ENCODE peak calls at places on chromosomes 7 and 10, in five cellular contexts. K is left ventricle myocardium inferior, M is foreskin fibroblast, C is PC-9, R is colonic mucosa. P is an unnamed sample.

GRCh38 chr7:340979-341694 is 51.2 kb downstream of the FOXL3 start:
- DNase-seq in K (no peak), M (no peak), C (no peak), R (no peak), P (no peak)

GRCh38 chr10:71484352-71484751 is 87.6 kb downstream of the CDH23 start:
- DNase-seq in K (peak; percentile 53), M (no peak), C (no peak), R (no peak), P (no peak)

GRCh38 chr7:139133335-139134139 is 24.0 kb upstream of the ZC3HAV1 start:
- DNase-seq in K (peak; percentile 88), M (peak; percentile 88), C (peak; percentile 85), R (peak; percentile 90), P (peak; percentile 87)

GRCh38 chr10:95430231-95430951 is 130.8 kb downstream of the SORBS1 start:
- DNase-seq in K (no peak), M (peak; percentile 35), C (peak; percentile 29), R (peak; percentile 54), P (peak; percentile 53)

GRCh38 chr7:10128748-10129147 is 844.9 kb upstream of the PHF14 start:
- DNase-seq in K (no peak), M (no peak), C (no peak), R (no peak), P (no peak)

GRCh38 chr7:20784311-20785210 is 2.1 kb downstream of the SP8 start:
- DNase-seq in K (no peak), M (no peak), C (no peak), R (no peak), P (no peak)

GRCh38 chr7:29078286-29078685 is 68.1 kb downstream of the CPVL start:
- DNase-seq in K (no peak), M (no peak), C (no peak), R (no peak), P (no peak)

GRCh38 chr10:95655571-95656290 is 780 bp downstream of the ALDH18A1 start:
- DNase-seq in K (no peak), M (peak; percentile 20), C (no peak), R (peak; percentile 34), P (peak; percentile 35)

GRCh38 chr10:69088801-69089501 is 1.0 kb downstream of the SRGN start:
- DNase-seq in K (no peak), M (no peak), C (no peak), R (no peak), P (no peak)

GRCh38 chr10:85986777-85987176 is 379.8 kb downstream of the GRID1 start:
- DNase-seq in K (no peak), M (no peak), C (no peak), R (no peak), P (no peak)

GRCh38 chr10:80444646-80445319 is 9.3 kb upstream of the TSPAN14 start:
- DNase-seq in K (peak; percentile 60), M (peak; percentile 63), C (peak; percentile 48), R (peak; percentile 71), P (peak; percentile 68)

GRCh38 chr7:114151777-114152176 is 233.0 kb upstream of the PPP1R3A start:
- DNase-seq in K (no peak), M (no peak), C (no peak), R (no peak), P (no peak)

GRCh38 chr7:5479941-5480517 is 56.4 kb upstream of the TNRC18 start:
- DNase-seq in K (no peak), M (no peak), C (no peak), R (no peak), P (no peak)

GRCh38 chr10:31011660-31012022 is 20.0 kb downstream of the ZNF438 start:
- DNase-seq in K (no peak), M (peak; percentile 48), C (no peak), R (no peak), P (peak; percentile 34)

GRCh38 chr7:116691664-116692063 is 19.7 kb downstream of the MET start:
- DNase-seq in K (no peak), M (no peak), C (no peak), R (no peak), P (no peak)

GRCh38 chr10:14185501-14186045 is 145.2 kb downstream of the FRMD4A start:
- DNase-seq in K (no peak), M (no peak), C (peak; percentile 23), R (no peak), P (no peak)

GRCh38 chr7:55427279-55427788 is 62.2 kb downstream of the LANCL2 start:
- DNase-seq in K (no peak), M (no peak), C (no peak), R (no peak), P (no peak)

DNA sequence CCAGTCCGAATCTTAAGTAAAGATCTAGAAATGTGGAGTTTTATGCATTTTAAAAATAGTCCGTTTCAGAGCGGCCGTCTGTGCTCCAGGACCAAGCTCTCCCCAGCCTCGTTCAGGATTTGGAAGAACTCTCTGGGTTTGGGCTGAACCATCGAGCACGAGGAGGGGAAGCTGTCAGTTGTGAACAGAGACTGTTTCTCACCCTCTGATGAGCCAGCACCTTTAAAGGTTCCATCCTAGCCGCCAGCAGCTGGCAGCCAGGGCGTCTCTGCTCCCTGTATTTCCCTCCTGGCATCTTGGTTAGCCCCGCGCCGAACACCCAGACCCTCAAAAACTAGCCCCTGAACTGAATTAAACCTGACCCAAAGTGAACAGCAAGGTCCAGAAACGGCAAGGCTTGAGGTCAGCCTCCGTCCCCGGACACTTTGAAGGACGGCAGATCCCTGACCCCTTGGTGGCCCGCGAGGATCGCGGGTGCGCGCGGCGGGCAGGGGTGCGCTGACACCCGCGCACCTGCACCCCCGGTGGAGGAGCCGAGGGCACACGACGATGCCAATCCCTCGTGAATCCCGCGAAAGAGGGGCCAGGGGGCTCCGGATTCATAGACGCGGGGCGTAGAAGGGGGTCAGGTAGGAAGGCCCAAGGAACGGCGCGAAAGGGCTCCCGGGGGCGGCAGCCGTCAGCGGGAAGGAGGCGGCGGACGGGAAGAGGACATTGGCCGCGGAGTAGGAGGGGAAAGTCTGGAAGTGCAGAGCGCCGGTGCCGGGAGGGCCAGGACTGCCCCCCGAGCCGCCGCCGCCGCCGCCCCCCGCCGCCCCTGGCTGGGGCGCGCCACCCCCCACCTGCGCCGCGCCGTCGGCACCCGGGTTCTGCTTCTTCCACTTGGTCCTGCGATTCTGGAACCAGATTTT is 2.8 kb downstream of the NKX1-2 start:
- DNase-seq in K (no peak), M (no peak), C (no peak), R (no peak), P (no peak)
- H3K4me3 ChIP-seq in K (peak overlapping the region; percentile 54), M (no peak overlapping the region), C (no peak overlapping the region), R (no peak overlapping the region), P (no peak overlapping the region)

GRCh38 chr10:97319671-97320479 is 804 bp downstream of the FRAT1 start:
- DNase-seq in K (peak; percentile 57), M (no peak), C (peak; percentile 35), R (peak; percentile 69), P (no peak)

GRCh38 chr10:97311106-97311615 is 7.9 kb upstream of the FRAT1 start:
- DNase-seq in K (no peak), M (no peak), C (no peak), R (no peak), P (peak; percentile 80)

GRCh38 chr10:97312897-97313296 is 6.2 kb upstream of the FRAT1 start:
- DNase-seq in K (no peak), M (no peak), C (no peak), R (no peak), P (no peak)

GRCh38 chr10:97318772-97319651 is at the start of gene FRAT1:
- DNase-seq in K (peak; percentile 93), M (peak; percentile 84), C (peak; percentile 82), R (peak; percentile 95), P (peak; percentile 89)

GRCh38 chr10:97314677-97315076 is 4.4 kb upstream of the FRAT1 start:
- DNase-seq in K (no peak), M (no peak), C (no peak), R (no peak), P (no peak)
- TF ChIP-seq CTCF in K (no peak), M (no peak), C (no peak), R (no peak), P (no peak)

GRCh38 chr7:129144834-129145668 is 544 bp downstream of the TSPAN33 start:
- DNase-seq in K (no peak), M (no peak), C (no peak), R (no peak), P (no peak)

GRCh38 chr7:129144095-129144833 is at the start of gene TSPAN33:
- DNase-seq in K (peak; percentile 81), M (peak; percentile 48), C (peak; percentile 73), R (peak; percentile 87), P (peak; percentile 51)

GRCh38 chr7:129146237-129146979 is 1.9 kb downstream of the TSPAN33 start:
- DNase-seq in K (peak; percentile 44), M (no peak), C (no peak), R (no peak), P (no peak)

GRCh38 chr7:129147723-129148122 is 3.2 kb downstream of the TSPAN33 start:
- DNase-seq in K (no peak), M (no peak), C (no peak), R (no peak), P (no peak)

DNA sequence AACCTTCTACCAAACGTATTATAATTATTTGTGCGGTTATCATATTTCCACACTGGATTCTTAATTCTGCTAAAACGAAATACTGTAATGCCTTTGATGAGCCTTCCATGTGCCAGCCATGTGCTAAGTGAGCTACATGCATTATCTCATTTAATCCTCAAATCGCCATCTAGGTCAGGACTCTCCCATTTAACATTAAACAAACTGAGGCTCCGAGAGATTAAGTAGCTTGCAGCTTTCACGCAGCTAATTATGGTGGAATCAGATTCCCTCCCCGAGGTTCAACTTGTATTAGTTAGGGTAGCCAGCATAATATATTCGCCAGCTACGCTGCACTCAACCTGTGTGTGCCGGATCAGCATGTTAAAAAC is 798 bp upstream of the TSPAN33 start:
- DNase-seq in K (no peak), M (no peak), C (no peak), R (no peak), P (no peak)
- H3K4me3 ChIP-seq in K (peak overlapping the region; percentile 74), M (no peak overlapping the region), C (peak overlapping the region; percentile 72), R (no peak overlapping the region), P (no peak overlapping the region)

GRCh38 chr10:79158004-79158340 is 89.2 kb downstream of the ZMIZ1 start:
- DNase-seq in K (no peak), M (no peak), C (no peak), R (no peak), P (no peak)

GRCh38 chr10:79153753-79154152 is 85.0 kb downstream of the ZMIZ1 start:
- DNase-seq in K (peak; percentile 87), M (no peak), C (no peak), R (no peak), P (no peak)

GRCh38 chr10:79158402-79159097 is 89.8 kb downstream of the ZMIZ1 start:
- DNase-seq in K (no peak), M (no peak), C (no peak), R (no peak), P (no peak)

GRCh38 chr10:79156334-79157274 is 87.8 kb downstream of the ZMIZ1 start:
- DNase-seq in K (no peak), M (no peak), C (no peak), R (no peak), P (no peak)

DNA sequence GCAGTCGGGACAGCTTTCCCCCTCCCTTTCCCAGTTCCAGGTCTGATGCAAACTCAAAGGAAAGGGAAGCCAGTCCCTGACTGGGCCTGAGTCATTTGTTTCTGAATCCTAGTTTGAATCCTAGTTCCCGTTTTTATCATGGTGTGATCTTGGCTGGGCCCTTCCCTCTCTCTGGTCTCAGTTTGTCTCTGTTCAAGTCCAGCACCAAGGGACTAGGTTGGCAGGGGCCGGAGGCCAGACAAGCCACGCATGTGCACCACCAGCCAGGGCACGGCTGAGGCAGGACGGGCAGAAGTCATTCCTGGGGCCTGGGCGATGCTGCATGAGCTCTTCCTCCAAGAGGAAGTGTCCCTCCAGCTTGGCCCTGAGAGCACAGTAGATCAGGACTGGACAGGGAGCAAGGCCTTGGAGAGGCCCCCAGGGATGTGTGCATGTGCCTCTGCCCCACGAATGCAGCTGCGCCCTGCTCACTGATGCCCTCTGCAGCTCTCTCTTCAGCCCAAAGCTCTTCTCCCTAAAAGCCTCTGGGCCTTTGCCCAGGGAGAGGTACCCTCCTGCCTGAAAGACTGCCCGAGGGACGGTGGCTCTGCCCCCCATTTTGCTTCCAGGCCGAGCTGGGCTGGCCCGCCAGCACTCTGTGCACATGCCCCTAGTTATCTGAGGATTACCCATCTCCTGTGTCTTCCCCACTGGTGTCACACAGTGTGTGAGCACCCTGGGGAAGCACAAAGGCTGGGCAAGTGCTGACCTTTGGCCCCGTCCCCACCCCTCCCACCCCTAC is 86.7 kb downstream of the ZMIZ1 start:
- DNase-seq in K (peak; percentile 47), M (no peak), C (no peak), R (no peak), P (peak; percentile 50)
- TF ChIP-seq CTCF in K (peak; percentile 39), M (peak; percentile 11), C (no peak), R (no peak), P (peak; percentile 26)

P was measured in AG10803.